ENCODE peak calls at places on chromosomes 12 and 14, in nine cellular contexts. Q is EH; H is non-pigmented ciliary epithelial cell; X is psoas muscle; G is transverse colon; L is fibroblast of mammary gland; D is astrocyte of the cerebellum; Y is stimulated activated CD4-positive, alpha-beta T cell treated with anti-CD3 and anti-CD28 coated beads, Interleukin-12 subunit alpha, Interleukin-12 subunit beta, amount 100 ng/mL, for 24 hours; M is cardiac fibroblast. N is an unnamed sample.

GRCh38 chr12:1355396-1355795 is 239.0 kb downstream of the FBXL14 start:
- DNase-seq in Q (peak), H (no peak), X (no peak), G (no peak), L (peak), D (peak), Y (no peak), M (peak), N (no peak)

GRCh38 chr14:68784995-68785816 is 7.7 kb downstream of the ZFP36L1 start:
- DNase-seq in Q (peak), H (no peak), X (no peak), G (no peak), L (peak), D (no peak), Y (no peak), M (peak), N (no peak)

GRCh38 chr14:106208794-106209193 is 682.4 kb downstream of the TMEM121 start:
- DNase-seq in Q (no peak), H (no peak), X (no peak), G (no peak), L (no peak), D (no peak), Y (no peak), M (no peak), N (no peak)

GRCh38 chr12:91381309-91381804 is 198.7 kb upstream of the DCN start:
- DNase-seq in Q (peak), H (peak), X (no peak), G (no peak), L (peak), D (peak), Y (no peak), M (peak), N (peak)

GRCh38 chr12:33253123-33253522 is 186.5 kb downstream of the SYT10 start:
- DNase-seq in Q (no peak), H (no peak), X (no peak), G (no peak), L (no peak), D (no peak), Y (no peak), M (peak), N (no peak)

GRCh38 chr12:51820721-51821422 is 27.6 kb downstream of the FIGNL2 start:
- DNase-seq in Q (no peak), H (no peak), X (peak), G (peak), L (peak), D (no peak), Y (peak), M (peak), N (no peak)

GRCh38 chr12:120079352-120080042 is 37.1 kb downstream of the RAB35 start:
- DNase-seq in Q (peak), H (no peak), X (no peak), G (no peak), L (no peak), D (no peak), Y (no peak), M (peak), N (no peak)

GRCh38 chr14:22131749-22132476 is 457.1 kb downstream of the DAD1 start:
- DNase-seq in Q (no peak), H (no peak), X (no peak), G (peak), L (peak), D (no peak), Y (no peak), M (no peak), N (no peak)

GRCh38 chr14:56490379-56490778 is 89.2 kb upstream of the TMEM260 start:
- DNase-seq in Q (peak), H (no peak), X (no peak), G (no peak), L (peak), D (peak), Y (no peak), M (peak), N (no peak)

GRCh38 chr14:52356025-52356424 is 41.9 kb downstream of the PTGER2 start:
- DNase-seq in Q (no peak), H (no peak), X (no peak), G (peak), L (peak), D (no peak), Y (no peak), M (peak), N (peak)

GRCh38 chr12:102876883-102877282 is 40.2 kb downstream of the PAH start:
- DNase-seq in Q (no peak), H (no peak), X (no peak), G (no peak), L (no peak), D (no peak), Y (no peak), M (no peak), N (no peak)

GRCh38 chr12:45419317-45419716 is 203.4 kb downstream of the ANO6 start:
- DNase-seq in Q (no peak), H (no peak), X (no peak), G (no peak), L (no peak), D (no peak), Y (no peak), M (no peak), N (no peak)

GRCh38 chr12:68189766-68190700 is 30.5 kb upstream of the IFNG start:
- DNase-seq in Q (peak), H (peak), X (no peak), G (no peak), L (peak), D (peak), Y (no peak), M (peak), N (peak)

GRCh38 chr12:2431810-2432209 is 363.0 kb upstream of the FKBP4 start:
- DNase-seq in Q (peak), H (no peak), X (no peak), G (peak), L (peak), D (no peak), Y (no peak), M (no peak), N (no peak)

GRCh38 chr14:93430319-93430801 is 379 bp upstream of the UNC79 start:
- DNase-seq in Q (no peak), H (no peak), X (peak), G (no peak), L (peak), D (no peak), Y (no peak), M (no peak), N (no peak)

GRCh38 chr12:52768479-52769200 is 8.5 kb downstream of the KRT76 start:
- DNase-seq in Q (no peak), H (no peak), X (no peak), G (no peak), L (no peak), D (no peak), Y (no peak), M (no peak), N (no peak)

GRCh38 chr12:6871052-6871957 is 1.8 kb downstream of the SPSB2 start:
- DNase-seq in Q (peak), H (no peak), X (no peak), G (peak), L (no peak), D (no peak), Y (no peak), M (peak), N (no peak)

GRCh38 chr14:52044791-52045522 is 23.9 kb downstream of the NID2 start:
- DNase-seq in Q (peak), H (peak), X (no peak), G (no peak), L (peak), D (peak), Y (no peak), M (peak), N (no peak)

GRCh38 chr14:96117997-96118790 is 79.0 kb downstream of the C14orf132 start:
- DNase-seq in Q (no peak), H (no peak), X (no peak), G (no peak), L (no peak), D (no peak), Y (no peak), M (no peak), N (no peak)

GRCh38 chr12:8154526-8154925 is 2.3 kb upstream of the ZNF705A start:
- DNase-seq in Q (no peak), H (no peak), X (no peak), G (no peak), L (no peak), D (no peak), Y (no peak), M (no peak), N (no peak)

GRCh38 chr12:130714591-130715149 is 1.4 kb downstream of the RIMBP2 start:
- DNase-seq in Q (no peak), H (no peak), X (no peak), G (no peak), L (no peak), D (no peak), Y (no peak), M (no peak), N (no peak)

GRCh38 chr14:58914271-58914855 is 274.1 kb upstream of the DAAM1 start:
- DNase-seq in Q (no peak), H (no peak), X (no peak), G (no peak), L (no peak), D (no peak), Y (no peak), M (no peak), N (no peak)

GRCh38 chr14:37843969-37844607 is 248.7 kb downstream of the TTC6 start:
- DNase-seq in Q (no peak), H (no peak), X (no peak), G (no peak), L (no peak), D (no peak), Y (no peak), M (no peak), N (no peak)

GRCh38 chr14:59098377-59098776 is 90.1 kb upstream of the DAAM1 start:
- DNase-seq in Q (peak), H (peak), X (no peak), G (no peak), L (peak), D (no peak), Y (no peak), M (peak), N (peak)

GRCh38 chr14:92613008-92613658 is 99.6 kb downstream of the RIN3 start:
- DNase-seq in Q (peak), H (no peak), X (no peak), G (peak), L (no peak), D (no peak), Y (peak), M (no peak), N (no peak)

GRCh38 chr12:98595152-98595988 is 1.9 kb downstream of the SLC25A3 start:
- DNase-seq in Q (peak), H (no peak), X (no peak), G (no peak), L (peak), D (peak), Y (no peak), M (peak), N (peak)